ENCODE peak calls at places on chromosomes 16 and 17, in seven cellular contexts. F, R, W, Z, L, U and K are unnamed samples.

GRCh38 chr16:50154369-50154947 is 1.4 kb downstream of the TENT4B start:
- DNase-seq in F (no peak), R (no peak), W (peak), Z (no peak), L (no peak), U (no peak), K (peak)

GRCh38 chr16:13848795-13849194 is 71.2 kb upstream of the ERCC4 start:
- DNase-seq in F (no peak), R (no peak), W (no peak), Z (no peak), L (no peak), U (no peak), K (no peak)

GRCh38 chr17:16048797-16049449 is 49.3 kb downstream of the TTC19 start:
- DNase-seq in F (no peak), R (no peak), W (peak), Z (no peak), L (no peak), U (no peak), K (no peak)

GRCh38 chr17:77178586-77178985 is 37.8 kb downstream of the SEC14L1 start:
- DNase-seq in F (no peak), R (no peak), W (no peak), Z (no peak), L (no peak), U (no peak), K (no peak)

GRCh38 chr16:11356573-11357331 is 11.5 kb downstream of the RMI2 start:
- DNase-seq in F (peak), R (no peak), W (no peak), Z (no peak), L (peak), U (no peak), K (peak)

GRCh38 chr17:1644493-1645206 is 882 bp downstream of the SCARF1 start:
- DNase-seq in F (peak), R (no peak), W (peak), Z (no peak), L (peak), U (no peak), K (peak)

GRCh38 chr17:70848785-70849184 is 679.5 kb downstream of the KCNJ2 start:
- DNase-seq in F (no peak), R (peak), W (peak), Z (no peak), L (no peak), U (no peak), K (peak)

GRCh38 chr16:68236804-68237242 is 896 bp upstream of the ESRP2 start:
- DNase-seq in F (peak), R (no peak), W (peak), Z (no peak), L (no peak), U (no peak), K (no peak)

GRCh38 chr16:30710971-30711370 is 12.0 kb downstream of the SRCAP start:
- DNase-seq in F (no peak), R (no peak), W (no peak), Z (no peak), L (no peak), U (no peak), K (no peak)

GRCh38 chr17:63647065-63647725 is 25.0 kb downstream of the MAP3K3 start:
- DNase-seq in F (no peak), R (no peak), W (peak), Z (no peak), L (no peak), U (no peak), K (no peak)

GRCh38 chr16:69411064-69411985 is 13.1 kb upstream of the CYB5B start:
- DNase-seq in F (no peak), R (no peak), W (no peak), Z (no peak), L (no peak), U (no peak), K (no peak)

GRCh38 chr16:30853758-30854157 is 40.1 kb downstream of the BCL7C start:
- DNase-seq in F (no peak), R (peak), W (peak), Z (no peak), L (no peak), U (no peak), K (no peak)

GRCh38 chr17:79563237-79564013 is 47.4 kb downstream of the RBFOX3 start:
- DNase-seq in F (no peak), R (no peak), W (peak), Z (no peak), L (no peak), U (no peak), K (peak)

GRCh38 chr16:49194499-49195260 is 87.0 kb downstream of the CBLN1 start:
- DNase-seq in F (no peak), R (no peak), W (no peak), Z (no peak), L (no peak), U (no peak), K (no peak)

GRCh38 chr16:35569413-35569812 is 2110.0 kb downstream of the TP53TG3F start:
- DNase-seq in F (no peak), R (no peak), W (no peak), Z (no peak), L (no peak), U (no peak), K (peak)

GRCh38 chr16:88491560-88492310 is 38.7 kb downstream of the ZFPM1 start:
- DNase-seq in F (no peak), R (no peak), W (no peak), Z (no peak), L (no peak), U (no peak), K (no peak)

GRCh38 chr16:57893217-57893558 is 77.7 kb downstream of the CNGB1 start:
- DNase-seq in F (no peak), R (no peak), W (no peak), Z (no peak), L (no peak), U (no peak), K (no peak)

GRCh38 chr17:40022961-40023541 is 7.8 kb downstream of the CSF3 start:
- DNase-seq in F (peak), R (no peak), W (peak), Z (no peak), L (no peak), U (no peak), K (peak)

GRCh38 chr16:47228241-47228640 is 84.5 kb upstream of the NETO2 start:
- DNase-seq in F (no peak), R (no peak), W (no peak), Z (no peak), L (no peak), U (no peak), K (no peak)

GRCh38 chr16:10935491-10935890 is 6.8 kb downstream of the DEXI start:
- DNase-seq in F (no peak), R (no peak), W (no peak), Z (no peak), L (no peak), U (no peak), K (no peak)

GRCh38 chr17:40518401-40519088 is 17.1 kb upstream of the TNS4 start:
- DNase-seq in F (no peak), R (peak), W (peak), Z (no peak), L (no peak), U (no peak), K (peak)

GRCh38 chr17:68199837-68200688 is 47.8 kb upstream of the AMZ2 start:
- DNase-seq in F (no peak), R (no peak), W (no peak), Z (no peak), L (no peak), U (no peak), K (no peak)

GRCh38 chr17:8408371-8408770 is 10.7 kb upstream of the RNF222 start:
- DNase-seq in F (no peak), R (no peak), W (peak), Z (no peak), L (no peak), U (no peak), K (peak)

GRCh38 chr16:28304214-28304613 is 11.9 kb downstream of the SBK1 start:
- DNase-seq in F (no peak), R (peak), W (no peak), Z (no peak), L (no peak), U (no peak), K (peak)

GRCh38 chr16:46620265-46621005 is 744 bp downstream of the SHCBP1 start:
- DNase-seq in F (no peak), R (peak), W (no peak), Z (no peak), L (peak), U (no peak), K (peak)

GRCh38 chr16:77302685-77303084 is 103.5 kb downstream of the SYCE1L start:
- DNase-seq in F (no peak), R (no peak), W (no peak), Z (no peak), L (no peak), U (no peak), K (no peak)

GRCh38 chr16:56514845-56515244 is 5.0 kb downstream of the BBS2 start:
- DNase-seq in F (no peak), R (peak), W (peak), Z (no peak), L (no peak), U (no peak), K (no peak)

GRCh38 chr16:53142823-53143568 is 88.2 kb downstream of the CHD9 start:
- DNase-seq in F (no peak), R (peak), W (peak), Z (no peak), L (no peak), U (no peak), K (peak)

GRCh38 chr17:51813784-51814174 is 344.7 kb downstream of the CA10 start:
- DNase-seq in F (no peak), R (no peak), W (no peak), Z (no peak), L (no peak), U (no peak), K (no peak)

GRCh38 chr17:9371019-9371418 is 204.6 kb downstream of the STX8 start:
- DNase-seq in F (no peak), R (peak), W (peak), Z (peak), L (no peak), U (no peak), K (peak)

GRCh38 chr17:40298726-40299125 is 10.3 kb upstream of the RARA start:
- DNase-seq in F (no peak), R (no peak), W (no peak), Z (no peak), L (no peak), U (no peak), K (no peak)

GRCh38 chr16:73872856-73873255 is 423.8 kb upstream of the PSMD7 start:
- DNase-seq in F (no peak), R (no peak), W (no peak), Z (no peak), L (no peak), U (no peak), K (no peak)

GRCh38 chr16:3444032-3444388 is 530 bp downstream of the NAA60 start:
- DNase-seq in F (no peak), R (peak), W (peak), Z (no peak), L (no peak), U (no peak), K (peak)

GRCh38 chr17:910503-911194 is 68.9 kb downstream of the NXN start:
- DNase-seq in F (no peak), R (no peak), W (no peak), Z (no peak), L (no peak), U (no peak), K (no peak)

GRCh38 chr17:76700627-76701470 is 9.9 kb downstream of the MXRA7 start:
- DNase-seq in F (peak), R (no peak), W (peak), Z (no peak), L (no peak), U (no peak), K (no peak)

GRCh38 chr17:73801455-73802100 is 157.3 kb upstream of the SDK2 start:
- DNase-seq in F (no peak), R (no peak), W (no peak), Z (peak), L (no peak), U (no peak), K (no peak)